ENCODE peak calls at places on chromosomes 5 and 9, in eight cellular contexts. O, Z, U, W, N, B, K and Q are unnamed samples.

GRCh38 chr9:124450241-124450924 is at the start of gene ADGRD2:
- DNase-seq in O (peak), Z (peak), U (peak), W (no peak), N (no peak), B (no peak), K (peak), Q (no peak)

GRCh38 chr9:15205632-15206243 is 101.3 kb downstream of the TTC39B start:
- DNase-seq in O (no peak), Z (no peak), U (peak), W (no peak), N (no peak), B (no peak), K (no peak), Q (no peak)

GRCh38 chr5:123599171-123599570 is 87.2 kb downstream of the CSNK1G3 start:
- DNase-seq in O (no peak), Z (no peak), U (peak), W (no peak), N (no peak), B (no peak), K (no peak), Q (no peak)

GRCh38 chr5:137342764-137343163 is 156.4 kb downstream of the SPOCK1 start:
- DNase-seq in O (no peak), Z (no peak), U (no peak), W (no peak), N (no peak), B (no peak), K (no peak), Q (no peak)

GRCh38 chr5:93532370-93532769 is 48.6 kb downstream of the NR2F1-AS1 start:
- DNase-seq in O (no peak), Z (no peak), U (peak), W (no peak), N (no peak), B (no peak), K (peak), Q (peak)

GRCh38 chr9:99822096-99822595 is 461 bp downstream of the NR4A3 start:
- DNase-seq in O (no peak), Z (no peak), U (no peak), W (no peak), N (no peak), B (no peak), K (no peak), Q (no peak)

GRCh38 chr9:77807846-77808749 is 160.0 kb upstream of the GNA14 start:
- DNase-seq in O (no peak), Z (no peak), U (no peak), W (no peak), N (no peak), B (no peak), K (no peak), Q (no peak)

GRCh38 chr9:69822091-69822750 is 1.6 kb downstream of the CFAP95 start:
- DNase-seq in O (no peak), Z (no peak), U (peak), W (no peak), N (peak), B (no peak), K (no peak), Q (peak)

GRCh38 chr9:109925810-109926209 is 145.8 kb downstream of the PALM2AKAP2 start:
- DNase-seq in O (no peak), Z (no peak), U (no peak), W (no peak), N (no peak), B (no peak), K (no peak), Q (no peak)

GRCh38 chr9:135085830-135086546 is 1.5 kb upstream of the OLFM1 start:
- DNase-seq in O (peak), Z (peak), U (peak), W (peak), N (peak), B (no peak), K (peak), Q (peak)

GRCh38 chr5:14299666-14300065 is 156.5 kb downstream of the TRIO start:
- DNase-seq in O (no peak), Z (no peak), U (no peak), W (no peak), N (no peak), B (no peak), K (no peak), Q (no peak)

GRCh38 chr5:150377964-150378694 is 20.6 kb downstream of the TCOF1 start:
- DNase-seq in O (no peak), Z (no peak), U (peak), W (no peak), N (no peak), B (no peak), K (no peak), Q (no peak)

GRCh38 chr5:96687812-96688453 is 25.8 kb downstream of the CAST start:
- DNase-seq in O (peak), Z (no peak), U (peak), W (peak), N (peak), B (no peak), K (no peak), Q (peak)

GRCh38 chr9:135135171-135135926 is 47.9 kb downstream of the OLFM1 start:
- DNase-seq in O (no peak), Z (no peak), U (no peak), W (no peak), N (no peak), B (no peak), K (no peak), Q (no peak)

GRCh38 chr9:2411459-2412215 is 209.9 kb upstream of the VLDLR start:
- DNase-seq in O (no peak), Z (no peak), U (no peak), W (no peak), N (no peak), B (no peak), K (no peak), Q (no peak)

GRCh38 chr5:172550096-172550765 is 90.8 kb upstream of the NEURL1B start:
- DNase-seq in O (no peak), Z (no peak), U (no peak), W (no peak), N (no peak), B (no peak), K (no peak), Q (no peak)

GRCh38 chr9:135618866-135619598 is 20.3 kb downstream of the GLT6D1 start:
- DNase-seq in O (no peak), Z (no peak), U (no peak), W (no peak), N (no peak), B (no peak), K (no peak), Q (no peak)

GRCh38 chr5:170542691-170543275 is 39.0 kb downstream of the KCNIP1 start:
- DNase-seq in O (peak), Z (no peak), U (no peak), W (no peak), N (no peak), B (no peak), K (no peak), Q (no peak)

GRCh38 chr5:124555179-124555578 is 191.3 kb downstream of the ZNF608 start:
- DNase-seq in O (no peak), Z (no peak), U (no peak), W (no peak), N (no peak), B (no peak), K (no peak), Q (no peak)

GRCh38 chr5:112581811-112582320 is 155.8 kb upstream of the APC start:
- DNase-seq in O (no peak), Z (no peak), U (no peak), W (no peak), N (no peak), B (no peak), K (no peak), Q (no peak)

GRCh38 chr9:115004535-115004934 is 74.1 kb upstream of the TNFSF8 start:
- DNase-seq in O (no peak), Z (no peak), U (peak), W (no peak), N (no peak), B (no peak), K (no peak), Q (no peak)

GRCh38 chr5:142432961-142433360 is 108.1 kb upstream of the SPRY4 start:
- DNase-seq in O (no peak), Z (no peak), U (no peak), W (no peak), N (peak), B (no peak), K (no peak), Q (no peak)

GRCh38 chr5:133870661-133871060 is 97.8 kb downstream of the C5orf15 start:
- DNase-seq in O (no peak), Z (no peak), U (peak), W (no peak), N (no peak), B (no peak), K (no peak), Q (no peak)

GRCh38 chr9:90950600-90950999 is 149.0 kb downstream of the SYK start:
- DNase-seq in O (peak), Z (no peak), U (no peak), W (no peak), N (no peak), B (no peak), K (no peak), Q (no peak)

GRCh38 chr5:12245429-12245828 is 341.2 kb upstream of the CTNND2 start:
- DNase-seq in O (no peak), Z (no peak), U (no peak), W (no peak), N (no peak), B (no peak), K (no peak), Q (no peak)

GRCh38 chr9:120852240-120853018 is 9.7 kb upstream of the PSMD5 start:
- DNase-seq in O (no peak), Z (no peak), U (no peak), W (no peak), N (no peak), B (no peak), K (no peak), Q (no peak)

GRCh38 chr5:78509884-78510769 is 138.4 kb downstream of the LHFPL2 start:
- DNase-seq in O (peak), Z (peak), U (no peak), W (no peak), N (peak), B (no peak), K (peak), Q (no peak)

GRCh38 chr9:94026816-94027215 is 57.4 kb upstream of the PTPDC1 start:
- DNase-seq in O (no peak), Z (no peak), U (no peak), W (no peak), N (no peak), B (no peak), K (no peak), Q (no peak)

GRCh38 chr5:33379757-33380156 is 61.0 kb upstream of the TARS1 start:
- DNase-seq in O (no peak), Z (no peak), U (peak), W (peak), N (no peak), B (no peak), K (no peak), Q (no peak)